ENCODE peak calls at places on chromosomes 1 and 21, in five cellular contexts. E is K562, V is GM12878, M is HepG2, A is H1. Q is an unnamed sample.

GRCh38 chr1:9753121-9753531 is 70.6 kb downstream of the CLSTN1 start:
- DNase-seq in M (no peak), E (peak; percentile 30), V (no peak), A (no peak), Q (no peak)

GRCh38 chr1:204545202-204545601 is 29.0 kb downstream of the MDM4 start:
- DNase-seq in M (no peak), E (no peak), V (no peak), A (no peak), Q (no peak)

GRCh38 chr1:205980182-205980830 is 22.9 kb downstream of the RAB7B start:
- DNase-seq in M (no peak), A (no peak), E (no peak), V (no peak), Q (no peak)

GRCh38 chr1:200342511-200343400 is 67.1 kb downstream of the ZNF281 start:
- DNase-seq in V (no peak), E (no peak), A (no peak), M (no peak), Q (no peak)

GRCh38 chr1:29136463-29136915 is 12.8 kb upstream of the TMEM200B start:
- DNase-seq in E (peak; percentile 74), V (no peak), M (no peak), A (no peak), Q (peak; percentile 57)

GRCh38 chr1:116909511-116910378 is at the start of gene PTGFRN:
- DNase-seq in V (no peak), A (peak; percentile 39), E (peak; percentile 72), M (no peak), Q (peak; percentile 88)

GRCh38 chr1:218711884-218712674 is 366.9 kb downstream of the TGFB2 start:
- DNase-seq in V (no peak), E (no peak), A (no peak), M (no peak), Q (no peak)

GRCh38 chr1:160837558-160838205 is 25.0 kb downstream of the CD244 start:
- DNase-seq in E (peak; percentile 24), V (peak; percentile 78), M (no peak), A (no peak), Q (no peak)

GRCh38 chr1:235888119-235888643 is 21.5 kb upstream of the LYST start:
- DNase-seq in V (peak; percentile 79), A (no peak), E (no peak), M (no peak), Q (no peak)

GRCh38 chr1:55938376-55938850 is 641.0 kb downstream of the PLPP3 start:
- DNase-seq in A (no peak), M (no peak), V (no peak), E (no peak), Q (no peak)

GRCh38 chr1:48061162-48062136 is 64.3 kb upstream of the TRABD2B start:
- DNase-seq in A (peak; percentile 47), V (no peak), E (peak; percentile 60), M (peak; percentile 40), Q (peak; percentile 90)

GRCh38 chr1:22295396-22295795 is 152.5 kb upstream of the WNT4 start:
- DNase-seq in V (no peak), A (no peak), M (no peak), E (no peak), Q (no peak)

GRCh38 chr1:236341298-236341697 is 52.8 kb upstream of the EDARADD start:
- DNase-seq in V (no peak), M (no peak), A (no peak), E (no peak), Q (no peak)

GRCh38 chr21:41112740-41113692 is 54.9 kb upstream of the BACE2 start:
- DNase-seq in V (no peak), A (no peak), E (no peak), M (no peak), Q (peak; percentile 11)

GRCh38 chr1:22889213-22889827 is 83.3 kb downstream of the LACTBL1 start:
- DNase-seq in M (peak; percentile 34), E (peak; percentile 56), A (no peak), V (no peak), Q (peak; percentile 33)

GRCh38 chr1:231029841-231030240 is 10.2 kb downstream of the FAM89A start:
- DNase-seq in M (no peak), V (no peak), A (no peak), E (no peak), Q (no peak)

GRCh38 chr1:17120483-17120882 is 1.2 kb upstream of the PADI2 start:
- DNase-seq in M (no peak), A (no peak), V (no peak), E (no peak), Q (no peak)

GRCh38 chr1:17123196-17124045 is 4.2 kb upstream of the PADI2 start:
- DNase-seq in V (no peak), M (no peak), A (no peak), E (no peak), Q (no peak)

GRCh38 chr1:17121881-17122280 is 2.6 kb upstream of the PADI2 start:
- DNase-seq in A (no peak), E (no peak), M (no peak), V (no peak), Q (no peak)

GRCh38 chr1:17120962-17121837 is 1.9 kb upstream of the PADI2 start:
- DNase-seq in A (no peak), V (no peak), E (no peak), M (peak; percentile 45), Q (peak; percentile 40)

GRCh38 chr1:17122449-17123194 is 3.4 kb upstream of the PADI2 start:
- DNase-seq in M (peak; percentile 27), A (no peak), V (no peak), E (no peak), Q (no peak)
- H2AFZ ChIP-seq in M (no peak overlapping the region), A (no peak overlapping the region), V (no peak overlapping the region), E (no peak overlapping the region), Q (no peak overlapping the region)

GRCh38 chr1:8047112-8047511 is 21.0 kb upstream of the ERRFI1 start:
- DNase-seq in A (no peak), V (no peak), M (no peak), E (no peak), Q (no peak)
- TF ChIP-seq POLR2AphosphoS5 in A (no peak), V (no peak), M (no peak), E (no peak), Q (no peak)

GRCh38 chr1:153058154-153058553 is 842 bp upstream of the SPRR2A start:
- DNase-seq in V (no peak), A (no peak), E (no peak), M (no peak), Q (no peak)

GRCh38 chr1:153057375-153057774 is at the start of gene SPRR2A:
- DNase-seq in V (no peak), E (no peak), M (no peak), A (no peak), Q (no peak)

DNA sequence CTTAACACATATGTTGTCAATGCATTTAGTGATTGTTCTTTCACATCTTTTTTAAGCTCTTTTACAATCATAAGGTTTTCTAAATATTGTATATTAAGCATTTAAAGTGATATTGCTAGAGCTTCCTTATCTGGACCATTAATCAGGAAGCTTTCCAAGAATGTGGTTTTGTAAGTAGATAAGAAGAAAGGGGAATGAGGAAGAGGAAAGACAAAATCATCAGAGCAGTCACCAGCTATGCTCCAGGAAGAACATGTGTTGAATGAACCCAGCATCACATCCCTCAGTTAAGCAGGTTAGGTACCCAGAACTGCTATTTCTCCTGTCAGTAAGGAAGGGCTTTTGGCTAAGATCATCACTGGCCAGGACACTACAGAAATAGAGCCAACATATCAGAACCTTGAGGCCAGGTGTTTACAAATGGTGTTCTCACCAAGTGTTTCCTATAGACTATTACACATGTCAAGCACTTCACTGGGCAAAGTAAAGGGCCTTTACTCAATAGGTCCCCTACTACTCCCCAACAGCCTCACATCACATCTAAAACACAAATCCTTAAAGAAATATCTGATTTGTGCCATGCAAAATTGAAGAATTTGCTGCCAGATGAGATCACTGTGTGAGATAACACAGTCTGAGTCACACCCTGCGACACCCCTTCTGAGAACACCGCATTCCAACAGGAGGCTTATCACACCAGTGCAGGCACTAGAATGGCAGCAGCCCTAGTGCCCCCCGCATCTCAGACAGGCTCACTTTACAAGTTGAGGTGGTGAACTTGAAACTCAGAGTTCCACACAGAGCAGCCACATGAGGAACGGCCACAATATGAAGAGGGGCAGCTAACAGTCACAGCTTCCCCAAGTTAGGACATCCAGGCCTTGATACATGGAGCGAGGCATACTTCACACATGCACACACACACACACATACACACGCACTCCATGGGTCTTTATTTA is 1.8 kb upstream of the SPRR2A start:
- DNase-seq in A (no peak), M (no peak), V (no peak), E (peak; percentile 79), Q (peak; percentile 1)
- TF ChIP-seq CREB1 in A (no peak), M (no peak), V (no peak), E (peak; percentile 27), Q (no peak)

GRCh38 chr1:38270241-38270871 is 223.8 kb upstream of the POU3F1 start:
- DNase-seq in E (no peak), V (no peak), M (no peak), A (peak; percentile 85), Q (peak; percentile 91)
- H2AFZ ChIP-seq in E (no peak overlapping the region), V (no peak overlapping the region), M (no peak overlapping the region), A (no peak overlapping the region), Q (no peak overlapping the region)

Q was measured in GM23338.